ENCODE peak calls at places on chromosomes 7 and 10, in six cellular contexts. Q, K, I, X, B and H are unnamed samples.

GRCh38 chr7:84218681-84219080 is 24.1 kb upstream of the SEMA3A start:
- DNase-seq in I (no peak), X (peak), Q (no peak), B (peak), K (peak), H (no peak)

GRCh38 chr10:18659784-18660561 is 742 bp downstream of the ARL5B start:
- DNase-seq in I (peak), B (peak), X (peak), K (peak), Q (peak), H (peak)

GRCh38 chr10:110358869-110359629 is 54.3 kb upstream of the SMNDC1 start:
- DNase-seq in K (no peak), I (no peak), B (peak), X (peak), Q (peak), H (peak)

GRCh38 chr10:10126231-10126630 is 891.4 kb upstream of the CELF2 start:
- DNase-seq in I (no peak), Q (no peak), K (no peak), B (peak), X (no peak), H (no peak)

GRCh38 chr10:97596101-97597055 is 6.9 kb downstream of the C10orf62 start:
- DNase-seq in Q (no peak), K (peak), I (no peak), B (peak), X (peak), H (no peak)

GRCh38 chr7:2093214-2093840 is 139.4 kb downstream of the MAD1L1 start:
- DNase-seq in B (no peak), Q (no peak), K (peak), X (no peak), I (no peak), H (no peak)

GRCh38 chr10:112535432-112536038 is 88.5 kb downstream of the VTI1A start:
- DNase-seq in I (no peak), B (no peak), K (peak), Q (no peak), X (no peak), H (no peak)

GRCh38 chr7:143025331-143025730 is 1.6 kb downstream of the OR9A2 start:
- DNase-seq in X (no peak), Q (no peak), K (no peak), I (no peak), B (no peak), H (no peak)

GRCh38 chr10:72162978-72163377 is 52.8 kb upstream of the ANAPC16 start:
- DNase-seq in I (no peak), X (peak), Q (no peak), K (peak), B (peak), H (no peak)

GRCh38 chr10:121694966-121695340 is 96.7 kb upstream of the FGFR2 start:
- DNase-seq in I (no peak), Q (no peak), X (no peak), K (no peak), B (no peak), H (no peak)

GRCh38 chr7:3154881-3155494 is 111.3 kb upstream of the CARD11 start:
- DNase-seq in I (peak), X (peak), Q (no peak), B (peak), K (peak), H (peak)

GRCh38 chr7:91875851-91876250 is 4.7 kb downstream of the MTERF1 start:
- DNase-seq in Q (no peak), B (no peak), K (no peak), I (no peak), X (no peak), H (no peak)

GRCh38 chr7:91880413-91881241 is at the start of gene MTERF1:
- DNase-seq in I (peak), B (peak), X (peak), K (peak), Q (peak), H (peak)

GRCh38 chr7:91872928-91873327 is 7.6 kb downstream of the MTERF1 start:
- DNase-seq in X (no peak), I (no peak), K (no peak), B (no peak), Q (no peak), H (no peak)

GRCh38 chr7:91880016-91880412 is 488 bp downstream of the MTERF1 start:
- DNase-seq in X (no peak), Q (no peak), I (no peak), B (peak), K (no peak), H (no peak)

DNA sequence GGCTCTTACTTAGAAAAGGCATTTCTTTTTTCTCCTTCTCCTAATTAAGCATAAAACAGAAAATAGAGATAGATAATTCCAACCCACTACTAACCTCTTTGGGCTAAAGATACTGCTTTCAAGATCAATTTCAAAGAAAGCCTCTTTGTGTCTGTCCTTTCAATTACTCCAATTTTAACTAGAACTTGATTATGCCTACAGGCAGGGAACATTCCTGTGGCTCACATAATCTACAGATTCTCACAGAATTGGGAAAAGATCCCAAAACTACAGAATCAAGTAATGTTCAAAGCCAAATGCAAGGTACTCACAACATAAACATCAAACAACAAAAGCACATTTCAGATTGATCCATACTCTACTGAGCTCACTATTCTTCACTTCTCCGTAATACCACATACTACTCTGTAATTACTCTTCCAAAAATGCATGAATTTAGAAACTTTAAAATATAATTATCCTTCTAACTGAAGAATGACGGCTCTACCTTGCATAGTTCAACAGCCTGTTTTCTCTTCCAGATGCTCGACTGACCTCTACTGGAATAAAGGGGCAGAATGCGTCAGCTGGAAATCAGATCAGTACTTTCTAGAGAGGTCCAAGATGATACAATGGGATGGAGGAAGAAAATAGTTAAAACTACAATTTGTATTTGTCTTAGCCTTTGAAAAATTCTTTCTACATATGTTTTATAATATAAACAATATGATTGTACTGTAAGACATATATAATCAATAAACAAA is 3.9 kb downstream of the MTERF1 start:
- DNase-seq in X (peak), B (peak), K (peak), I (no peak), Q (no peak), H (no peak)
- H3K9ac ChIP-seq in X (no peak), B (no peak), K (no peak), I (no peak), Q (no peak), H (no peak)

DNA sequence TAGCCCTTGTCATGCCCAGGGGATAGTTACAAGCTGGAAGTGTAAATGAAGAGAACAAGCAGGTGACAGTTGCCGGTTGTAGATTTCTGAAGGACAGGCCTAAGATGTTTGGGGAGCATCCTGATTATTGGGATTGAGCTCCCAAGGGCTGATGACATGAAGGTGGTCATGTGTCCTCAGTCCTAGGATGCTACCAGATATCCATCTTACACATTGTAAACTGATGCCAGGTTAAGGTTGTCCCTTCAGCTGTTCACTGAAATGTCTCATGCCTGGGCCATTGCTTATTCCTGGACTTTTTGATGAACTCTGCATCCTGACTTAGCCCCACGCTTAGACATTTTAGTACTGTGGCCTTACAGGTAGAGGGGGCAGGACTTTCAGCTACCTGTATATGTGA is 1.3 kb downstream of the ZMIZ2 start:
- DNase-seq in I (no peak), Q (no peak), B (no peak), K (no peak), X (no peak), H (no peak)
- H3K9ac ChIP-seq in I (no peak), Q (no peak), B (no peak), K (peak), X (peak), H (no peak)

GRCh38 chr7:148772297-148773089 is 73.8 kb downstream of the CUL1 start:
- DNase-seq in K (peak), X (peak), B (peak), I (no peak), Q (no peak), H (no peak)
- H3K9ac ChIP-seq in K (no peak), X (no peak), B (no peak), I (no peak), Q (no peak), H (no peak)

GRCh38 chr7:140213684-140214074 is 36.9 kb upstream of the KDM7A start:
- DNase-seq in B (peak), X (no peak), Q (no peak), I (no peak), K (no peak), H (no peak)

GRCh38 chr7:140212100-140212881 is 35.5 kb upstream of the KDM7A start:
- DNase-seq in I (no peak), X (peak), K (peak), Q (no peak), B (peak), H (no peak)

GRCh38 chr7:140211698-140212097 is 34.9 kb upstream of the KDM7A start:
- DNase-seq in K (no peak), B (no peak), X (no peak), Q (no peak), I (no peak), H (no peak)

GRCh38 chr7:140206963-140207362 is 30.2 kb upstream of the KDM7A start:
- DNase-seq in B (no peak), Q (no peak), X (no peak), K (no peak), I (no peak), H (no peak)

DNA sequence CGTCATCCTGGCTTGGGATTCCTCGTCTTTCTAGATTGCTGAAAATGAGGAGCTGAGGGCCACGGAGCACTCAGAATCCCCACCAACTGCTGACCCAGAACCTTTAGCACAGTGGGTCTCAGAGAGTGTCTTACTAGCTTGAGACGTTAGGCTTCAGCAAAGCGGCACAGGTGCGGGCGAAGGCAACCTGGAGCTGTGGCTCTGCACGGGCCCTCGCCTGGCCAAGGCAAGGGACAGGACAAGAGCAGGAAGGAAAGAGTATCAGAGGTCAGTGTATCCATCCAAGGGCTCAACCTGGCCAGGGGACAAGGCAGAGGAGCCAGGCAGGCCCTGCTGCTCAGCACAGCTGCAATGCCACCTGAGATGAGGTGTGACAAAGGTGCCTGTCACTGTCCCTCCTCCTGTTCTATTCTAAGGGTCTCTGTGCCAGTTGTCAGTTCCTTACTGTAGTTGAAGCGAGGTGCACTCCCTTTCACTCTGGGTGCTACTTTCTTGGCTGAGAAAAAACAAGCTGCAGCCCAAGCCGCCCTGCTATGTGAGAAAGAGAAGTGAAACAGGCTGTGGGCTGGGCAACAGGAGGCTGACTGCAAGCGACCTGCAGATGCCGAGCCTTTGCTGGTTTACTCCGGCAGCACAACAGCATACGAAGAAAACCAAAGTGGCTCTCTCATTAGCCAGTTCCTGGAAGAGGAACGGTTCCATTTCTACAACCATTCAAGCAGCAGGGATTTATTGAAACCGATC is 33.3 kb upstream of the KDM7A start:
- DNase-seq in X (no peak), B (no peak), Q (no peak), K (no peak), I (no peak), H (no peak)
- H3K9ac ChIP-seq in X (no peak), B (no peak), Q (no peak), K (no peak), I (no peak), H (no peak)

GRCh38 chr7:128936798-128937197 is 929 bp upstream of the IRF5 start:
- DNase-seq in B (no peak), K (no peak), Q (no peak), X (no peak), I (no peak), H (no peak)

GRCh38 chr7:128939075-128939860 is 1.5 kb downstream of the IRF5 start:
- DNase-seq in I (no peak), Q (no peak), X (no peak), K (no peak), B (no peak), H (no peak)

GRCh38 chr7:128938524-128939074 is 872 bp downstream of the IRF5 start:
- DNase-seq in Q (no peak), I (peak), B (no peak), X (no peak), K (no peak), H (peak)

GRCh38 chr7:128937271-128937646 is 468 bp upstream of the IRF5 start:
- DNase-seq in K (no peak), Q (no peak), I (no peak), X (no peak), B (no peak), H (peak)

DNA sequence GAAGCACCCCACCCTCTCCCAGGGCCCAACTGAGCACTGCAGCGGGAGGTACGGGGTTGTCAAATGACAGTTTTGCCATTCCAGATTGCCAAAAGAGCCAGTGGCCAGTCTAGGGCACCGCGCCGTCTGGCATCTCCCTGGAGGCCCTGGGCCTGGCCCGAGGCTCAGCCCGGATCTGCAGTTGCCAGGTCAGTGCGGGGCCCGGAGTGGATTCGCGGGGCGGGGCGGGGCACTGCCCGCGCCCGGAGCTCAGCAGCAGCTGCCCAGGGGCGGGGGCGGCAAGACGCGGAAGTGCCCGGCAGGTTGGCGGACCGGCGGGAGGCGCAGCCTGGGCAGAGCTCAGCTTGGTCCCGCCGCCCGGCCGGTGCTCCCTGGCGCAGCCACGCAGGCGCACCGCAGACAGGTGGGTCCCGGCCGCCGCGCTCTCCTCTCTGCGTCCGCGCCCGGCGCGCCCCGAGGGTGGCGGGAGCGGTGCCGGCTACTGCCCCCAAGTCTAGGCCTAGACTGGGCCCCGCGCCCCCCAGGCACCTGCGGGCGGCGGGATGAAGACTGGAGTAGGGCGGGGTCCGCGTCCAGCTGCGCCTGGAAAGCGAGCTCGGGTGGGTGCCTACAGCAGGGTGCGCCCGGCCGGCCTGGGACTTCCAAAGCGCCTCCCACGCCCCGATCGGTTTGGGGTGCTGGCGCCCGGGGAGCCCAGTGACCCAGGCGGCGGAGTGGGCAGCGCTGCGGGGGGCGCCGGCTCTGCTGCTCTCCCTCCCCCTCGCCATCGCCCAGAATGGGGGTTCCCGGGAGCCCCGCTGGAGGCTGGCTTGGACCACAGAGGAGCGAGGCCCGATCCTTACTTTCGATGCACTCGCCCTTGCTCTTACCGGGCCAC is at the start of gene IRF5:
- DNase-seq in K (no peak), I (peak), B (no peak), Q (peak), X (peak), H (peak)
- H3K9ac ChIP-seq in K (no peak), I (no peak), B (no peak), Q (no peak), X (peak), H (peak)

GRCh38 chr10:86798636-86799035 is 42.2 kb downstream of the BMPR1A start:
- DNase-seq in K (peak), B (peak), X (no peak), I (no peak), Q (no peak), H (no peak)

GRCh38 chr10:86801995-86802394 is 45.6 kb downstream of the BMPR1A start:
- DNase-seq in I (no peak), K (no peak), Q (no peak), B (no peak), X (no peak), H (no peak)

GRCh38 chr10:86798030-86798429 is 41.6 kb downstream of the BMPR1A start:
- DNase-seq in K (no peak), Q (no peak), X (no peak), B (peak), I (no peak), H (no peak)

GRCh38 chr10:86802709-86803108 is 46.3 kb downstream of the BMPR1A start:
- DNase-seq in K (no peak), B (no peak), X (no peak), Q (no peak), I (no peak), H (no peak)

GRCh38 chr10:86799188-86799845 is 42.9 kb downstream of the BMPR1A start:
- DNase-seq in K (no peak), I (no peak), B (no peak), Q (no peak), X (no peak), H (no peak)
- H3K9ac ChIP-seq in K (no peak), I (no peak), B (no peak), Q (no peak), X (no peak), H (no peak)

GRCh38 chr10:102781921-102782542 is 38.3 kb downstream of the WBP1L start:
- DNase-seq in B (peak), Q (no peak), I (no peak), X (peak), K (peak), H (no peak)
- H3K9ac ChIP-seq in B (no peak), Q (no peak), I (no peak), X (no peak), K (no peak), H (no peak)